ENCODE peak calls at places on chromosomes 13 and 19, in seven cellular contexts. One of them, this sample, is unnamed.

GRCh38 chr19:7098701-7099596 is 29.4 kb downstream of the ZNF557 start:
- DNase-seq in mucosa of descending colon: peak; percentile 92
- DNase-seq in AG04450: peak; percentile 74
- DNase-seq in CD8-positive, alpha-beta T cell: peak; percentile 84
- DNase-seq in omental fat pad: peak; percentile 63
- DNase-seq in transverse colon: peak; percentile 94
- DNase-seq in sigmoid colon: peak; percentile 97
- DNase-seq in this sample: peak; percentile 31

GRCh38 chr13:114140909-114141255 is 8.5 kb upstream of the RASA3 start:
- DNase-seq in sigmoid colon: peak; percentile 50
- DNase-seq in transverse colon: no peak
- DNase-seq in omental fat pad: no peak
- DNase-seq in AG04450: no peak
- DNase-seq in mucosa of descending colon: peak; percentile 64
- DNase-seq in CD8-positive, alpha-beta T cell: no peak
- DNase-seq in this sample: no peak

GRCh38 chr19:30011051-30011578 is 69.1 kb downstream of the URI1 start:
- DNase-seq in mucosa of descending colon: no peak
- DNase-seq in transverse colon: no peak
- DNase-seq in AG04450: no peak
- DNase-seq in CD8-positive, alpha-beta T cell: no peak
- DNase-seq in omental fat pad: no peak
- DNase-seq in sigmoid colon: no peak
- DNase-seq in this sample: no peak

GRCh38 chr19:46613525-46613924 is 11.4 kb downstream of the PTGIR start:
- DNase-seq in mucosa of descending colon: peak; percentile 43
- DNase-seq in CD8-positive, alpha-beta T cell: no peak
- DNase-seq in AG04450: no peak
- DNase-seq in sigmoid colon: peak; percentile 61
- DNase-seq in omental fat pad: no peak
- DNase-seq in transverse colon: no peak
- DNase-seq in this sample: no peak

GRCh38 chr13:112391747-112392146 is 15.6 kb downstream of the SPACA7 start:
- DNase-seq in omental fat pad: no peak
- DNase-seq in transverse colon: no peak
- DNase-seq in CD8-positive, alpha-beta T cell: no peak
- DNase-seq in mucosa of descending colon: no peak
- DNase-seq in sigmoid colon: no peak
- DNase-seq in AG04450: no peak
- DNase-seq in this sample: no peak

GRCh38 chr13:111204438-111205177 is 89.5 kb downstream of the ARHGEF7 start:
- DNase-seq in AG04450: peak; percentile 55
- DNase-seq in sigmoid colon: peak; percentile 86
- DNase-seq in mucosa of descending colon: no peak
- DNase-seq in omental fat pad: no peak
- DNase-seq in transverse colon: no peak
- DNase-seq in CD8-positive, alpha-beta T cell: no peak
- DNase-seq in this sample: no peak

GRCh38 chr13:49366841-49367240 is 77.0 kb downstream of the CAB39L start:
- DNase-seq in AG04450: peak; percentile 10
- DNase-seq in mucosa of descending colon: no peak
- DNase-seq in sigmoid colon: peak; percentile 65
- DNase-seq in omental fat pad: no peak
- DNase-seq in CD8-positive, alpha-beta T cell: no peak
- DNase-seq in transverse colon: no peak
- DNase-seq in this sample: no peak

GRCh38 chr13:29507356-29507755 is 88.1 kb downstream of the SLC7A1 start:
- DNase-seq in omental fat pad: no peak
- DNase-seq in AG04450: no peak
- DNase-seq in transverse colon: no peak
- DNase-seq in CD8-positive, alpha-beta T cell: no peak
- DNase-seq in sigmoid colon: no peak
- DNase-seq in mucosa of descending colon: no peak
- DNase-seq in this sample: no peak

GRCh38 chr13:72170571-72170970 is 303.6 kb upstream of the DACH1 start:
- DNase-seq in transverse colon: no peak
- DNase-seq in sigmoid colon: no peak
- DNase-seq in omental fat pad: no peak
- DNase-seq in mucosa of descending colon: no peak
- DNase-seq in AG04450: no peak
- DNase-seq in CD8-positive, alpha-beta T cell: no peak
- DNase-seq in this sample: no peak

GRCh38 chr19:33780746-33781145 is 15.9 kb upstream of the KCTD15 start:
- DNase-seq in omental fat pad: no peak
- DNase-seq in AG04450: no peak
- DNase-seq in sigmoid colon: no peak
- DNase-seq in mucosa of descending colon: no peak
- DNase-seq in CD8-positive, alpha-beta T cell: no peak
- DNase-seq in transverse colon: no peak
- DNase-seq in this sample: no peak

GRCh38 chr19:52991021-52991420 is 22.7 kb upstream of the ERVV-1 start:
- DNase-seq in transverse colon: no peak
- DNase-seq in CD8-positive, alpha-beta T cell: no peak
- DNase-seq in mucosa of descending colon: no peak
- DNase-seq in AG04450: no peak
- DNase-seq in sigmoid colon: no peak
- DNase-seq in omental fat pad: no peak
- DNase-seq in this sample: no peak

GRCh38 chr13:94233401-94233800 is 246.1 kb downstream of the DCT start:
- DNase-seq in omental fat pad: peak; percentile 27
- DNase-seq in mucosa of descending colon: no peak
- DNase-seq in AG04450: peak; percentile 79
- DNase-seq in CD8-positive, alpha-beta T cell: no peak
- DNase-seq in sigmoid colon: peak; percentile 69
- DNase-seq in transverse colon: no peak
- DNase-seq in this sample: no peak

GRCh38 chr13:32354040-32354439 is 38.7 kb downstream of the BRCA2 start:
- DNase-seq in CD8-positive, alpha-beta T cell: no peak
- DNase-seq in transverse colon: no peak
- DNase-seq in mucosa of descending colon: no peak
- DNase-seq in AG04450: no peak
- DNase-seq in sigmoid colon: no peak
- DNase-seq in omental fat pad: no peak
- DNase-seq in this sample: no peak

GRCh38 chr13:40920826-40921225 is 98.3 kb downstream of the ELF1 start:
- DNase-seq in AG04450: peak; percentile 8
- DNase-seq in sigmoid colon: no peak
- DNase-seq in omental fat pad: no peak
- DNase-seq in transverse colon: no peak
- DNase-seq in mucosa of descending colon: no peak
- DNase-seq in CD8-positive, alpha-beta T cell: no peak
- DNase-seq in this sample: no peak

GRCh38 chr13:20136781-20137703 is 23.8 kb downstream of the GJA3 start:
- DNase-seq in AG04450: no peak
- DNase-seq in CD8-positive, alpha-beta T cell: no peak
- DNase-seq in omental fat pad: no peak
- DNase-seq in transverse colon: peak; percentile 67
- DNase-seq in sigmoid colon: peak; percentile 32
- DNase-seq in mucosa of descending colon: no peak
- DNase-seq in this sample: no peak

GRCh38 chr13:63124863-63125262 is 1709.2 kb upstream of the PCDH20 start:
- DNase-seq in transverse colon: no peak
- DNase-seq in mucosa of descending colon: no peak
- DNase-seq in sigmoid colon: no peak
- DNase-seq in CD8-positive, alpha-beta T cell: no peak
- DNase-seq in AG04450: no peak
- DNase-seq in omental fat pad: no peak
- DNase-seq in this sample: no peak
- TF ChIP-seq CTCF in transverse colon: peak; percentile 28
- TF ChIP-seq CTCF in mucosa of descending colon: no peak
- TF ChIP-seq CTCF in sigmoid colon: no peak
- TF ChIP-seq CTCF in CD8-positive, alpha-beta T cell: no peak
- TF ChIP-seq CTCF in AG04450: peak; percentile 50
- TF ChIP-seq CTCF in omental fat pad: no peak
- TF ChIP-seq CTCF in this sample: no peak

GRCh38 chr19:11198175-11198534 is 810 bp upstream of the KANK2 start:
- DNase-seq in transverse colon: no peak
- DNase-seq in sigmoid colon: no peak
- DNase-seq in CD8-positive, alpha-beta T cell: no peak
- DNase-seq in AG04450: no peak
- DNase-seq in omental fat pad: no peak
- DNase-seq in mucosa of descending colon: no peak
- DNase-seq in this sample: no peak
- TF ChIP-seq CTCF in transverse colon: no peak
- TF ChIP-seq CTCF in sigmoid colon: no peak
- TF ChIP-seq CTCF in CD8-positive, alpha-beta T cell: no peak
- TF ChIP-seq CTCF in AG04450: no peak
- TF ChIP-seq CTCF in omental fat pad: no peak
- TF ChIP-seq CTCF in mucosa of descending colon: no peak
- TF ChIP-seq CTCF in this sample: no peak

DNA sequence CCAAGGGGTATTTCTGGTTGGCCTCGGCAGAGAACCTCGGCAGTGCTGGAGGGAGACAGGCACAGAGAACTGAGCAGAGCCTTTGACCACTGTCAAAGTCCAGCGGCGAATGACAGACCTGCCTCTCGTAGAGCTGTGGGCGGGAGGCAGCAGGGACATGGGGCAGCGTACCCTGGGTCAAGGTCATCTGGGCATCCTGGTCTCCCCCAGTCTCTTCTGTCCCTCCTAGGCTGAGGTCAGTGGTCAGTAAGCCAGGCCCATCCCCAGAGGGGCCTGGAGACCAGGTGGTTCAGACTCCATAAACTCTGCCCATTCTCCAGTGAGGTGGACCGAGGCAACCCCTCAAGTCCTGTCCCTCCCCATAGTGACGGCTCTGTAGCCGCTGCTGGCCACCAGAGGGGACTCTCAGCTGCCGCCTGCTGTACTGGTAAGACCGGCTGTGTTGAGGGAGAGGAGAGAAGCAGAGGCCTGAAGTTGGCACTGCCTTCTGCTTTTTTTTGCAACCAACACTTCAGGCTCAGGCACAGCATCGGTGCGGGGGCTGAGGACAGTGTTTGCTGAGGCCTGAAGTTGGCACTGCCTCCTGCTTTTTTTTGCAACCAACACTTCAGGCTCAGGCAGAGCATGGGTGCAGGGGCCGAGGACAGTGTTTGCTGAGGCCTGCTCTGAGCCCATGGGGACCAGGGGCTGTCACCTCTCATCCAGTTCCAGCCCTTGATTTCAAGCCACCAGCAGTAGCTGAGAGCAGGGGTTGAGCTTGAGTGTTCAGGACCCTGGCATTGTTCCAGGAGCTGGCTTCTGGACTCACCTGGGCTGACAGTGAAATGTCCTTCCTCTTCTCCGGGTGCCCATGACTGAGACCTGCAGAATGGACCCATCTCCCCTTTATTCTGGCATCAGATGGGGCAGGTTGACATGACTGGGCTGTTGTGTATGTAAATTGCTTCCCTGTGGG is at the start of gene PGLYRP2:
- DNase-seq in sigmoid colon: no peak
- DNase-seq in CD8-positive, alpha-beta T cell: no peak
- DNase-seq in transverse colon: no peak
- DNase-seq in omental fat pad: no peak
- DNase-seq in mucosa of descending colon: no peak
- DNase-seq in AG04450: no peak
- DNase-seq in this sample: no peak
- TF ChIP-seq CTCF in sigmoid colon: no peak
- TF ChIP-seq CTCF in CD8-positive, alpha-beta T cell: no peak
- TF ChIP-seq CTCF in transverse colon: no peak
- TF ChIP-seq CTCF in omental fat pad: no peak
- TF ChIP-seq CTCF in mucosa of descending colon: no peak
- TF ChIP-seq CTCF in AG04450: no peak
- TF ChIP-seq CTCF in this sample: peak; percentile 24

GRCh38 chr19:40807147-40808020 is 8.4 kb downstream of the EGLN2 start:
- DNase-seq in omental fat pad: no peak
- DNase-seq in mucosa of descending colon: no peak
- DNase-seq in transverse colon: no peak
- DNase-seq in sigmoid colon: no peak
- DNase-seq in AG04450: no peak
- DNase-seq in CD8-positive, alpha-beta T cell: no peak
- DNase-seq in this sample: no peak
- TF ChIP-seq CTCF in omental fat pad: no peak
- TF ChIP-seq CTCF in mucosa of descending colon: no peak
- TF ChIP-seq CTCF in transverse colon: no peak
- TF ChIP-seq CTCF in sigmoid colon: peak; percentile 2
- TF ChIP-seq CTCF in AG04450: peak; percentile 33
- TF ChIP-seq CTCF in CD8-positive, alpha-beta T cell: peak; percentile 44
- TF ChIP-seq CTCF in this sample: peak; percentile 44

GRCh38 chr13:78596701-78597550 is 6.4 kb downstream of the POU4F1 start:
- DNase-seq in CD8-positive, alpha-beta T cell: no peak
- DNase-seq in sigmoid colon: no peak
- DNase-seq in omental fat pad: no peak
- DNase-seq in transverse colon: no peak
- DNase-seq in AG04450: no peak
- DNase-seq in mucosa of descending colon: no peak
- DNase-seq in this sample: no peak
- TF ChIP-seq CTCF in CD8-positive, alpha-beta T cell: no peak
- TF ChIP-seq CTCF in sigmoid colon: no peak
- TF ChIP-seq CTCF in omental fat pad: no peak
- TF ChIP-seq CTCF in transverse colon: no peak
- TF ChIP-seq CTCF in AG04450: no peak
- TF ChIP-seq CTCF in mucosa of descending colon: no peak
- TF ChIP-seq CTCF in this sample: no peak